ENCODE peak calls at places on chromosomes 7 and 10, in four cellular contexts. R is OCI-LY7, S is small intestine, B is PC-9. T is an unnamed sample.

GRCh38 chr10:58647770-58648169 is 135.1 kb downstream of the BICC1 start:
- DNase-seq in R (no peak), S (no peak), B (no peak), T (peak; percentile 10)

GRCh38 chr10:44975487-44976331 is 2.9 kb downstream of the DEPP1 start:
- DNase-seq in R (no peak), S (no peak), B (peak; percentile 85), T (no peak)

GRCh38 chr10:51892965-51893658 is 193.7 kb upstream of the CSTF2T start:
- DNase-seq in R (peak; percentile 6), S (peak; percentile 5), B (no peak), T (no peak)

GRCh38 chr10:132532784-132533560 is 4.6 kb upstream of the INPP5A start:
- DNase-seq in R (no peak), S (no peak), B (peak; percentile 79), T (peak; percentile 40)

GRCh38 chr7:128343554-128344430 is at the start of gene RBM28:
- DNase-seq in R (peak; percentile 96), S (peak; percentile 94), B (peak; percentile 91), T (peak; percentile 55)

GRCh38 chr7:128431221-128431620 is 21.4 kb upstream of the IMPDH1 start:
- DNase-seq in R (no peak), S (no peak), B (peak; percentile 55), T (no peak)

GRCh38 chr7:41189866-41190265 is 513.0 kb downstream of the INHBA start:
- DNase-seq in R (no peak), S (no peak), B (peak; percentile 61), T (peak; percentile 95)

GRCh38 chr10:73647211-73647874 is 6.1 kb upstream of the MYOZ1 start:
- DNase-seq in R (no peak), S (peak; percentile 31), B (peak; percentile 31), T (no peak)

GRCh38 chr7:27046854-27047549 is 48.8 kb downstream of the HOXA1 start:
- DNase-seq in R (no peak), S (no peak), B (peak; percentile 48), T (peak; percentile 18)

GRCh38 chr7:135282621-135283295 is 49.1 kb downstream of the STRA8 start:
- DNase-seq in R (no peak), S (peak; percentile 14), B (no peak), T (no peak)

GRCh38 chr10:43854042-43854441 is 205.4 kb upstream of the ZNF32 start:
- DNase-seq in R (no peak), S (no peak), B (peak; percentile 84), T (no peak)

GRCh38 chr10:94902570-94902969 is 35.9 kb upstream of the CYP2C9 start:
- DNase-seq in R (no peak), S (peak; percentile 97), B (no peak), T (peak; percentile 41)

GRCh38 chr7:44184221-44184873 is 4.9 kb downstream of the GCK start:
- DNase-seq in R (no peak), S (no peak), B (peak; percentile 90), T (peak; percentile 61)

GRCh38 chr7:23043441-23043840 is 29.5 kb upstream of the HYCC1 start:
- DNase-seq in R (no peak), S (no peak), B (no peak), T (no peak)

GRCh38 chr10:12350925-12351324 is 1.6 kb downstream of the CAMK1D start:
- DNase-seq in R (no peak), S (no peak), B (no peak), T (no peak)

GRCh38 chr7:29370531-29371314 is 176.1 kb downstream of the CHN2 start:
- DNase-seq in R (no peak), S (peak; percentile 97), B (no peak), T (peak; percentile 82)

GRCh38 chr7:35748348-35748747 is 52.5 kb upstream of the SEPTIN7 start:
- DNase-seq in R (no peak), S (no peak), B (no peak), T (no peak)

GRCh38 chr7:27197137-27198042 is 2.5 kb downstream of the HOXA13 start:
- DNase-seq in R (no peak), S (no peak), B (no peak), T (no peak)

GRCh38 chr10:70433581-70434280 is 7.8 kb downstream of the NODAL start:
- DNase-seq in R (no peak), S (no peak), B (no peak), T (no peak)

GRCh38 chr7:157607218-157607617 is 270.4 kb downstream of the DNAJB6 start:
- DNase-seq in R (no peak), S (no peak), B (no peak), T (no peak)

GRCh38 chr7:24401628-24402593 is 117.9 kb downstream of the NPY start:
- DNase-seq in R (peak; percentile 49), S (peak; percentile 66), B (no peak), T (no peak)

GRCh38 chr10:20674870-20675385 is 222.2 kb downstream of the NEBL start:
- DNase-seq in R (no peak), S (no peak), B (no peak), T (no peak)

GRCh38 chr7:4134204-4134603 is 547.9 kb upstream of the FOXK1 start:
- DNase-seq in R (no peak), S (peak; percentile 74), B (no peak), T (no peak)

GRCh38 chr7:155315977-155316376 is 18.3 kb downstream of the INSIG1 start:
- DNase-seq in R (no peak), S (no peak), B (no peak), T (no peak)

GRCh38 chr7:148982596-148983219 is 45.6 kb downstream of the PDIA4 start:
- DNase-seq in R (peak; percentile 32), S (peak; percentile 13), B (no peak), T (no peak)

GRCh38 chr10:122699796-122700466 is at the start of gene C10orf120:
- DNase-seq in R (no peak), S (no peak), B (no peak), T (no peak)

GRCh38 chr7:117895271-117895670 is 22.0 kb upstream of the CTTNBP2 start:
- DNase-seq in R (no peak), S (no peak), B (no peak), T (no peak)

GRCh38 chr10:129852829-129853228 is 111.2 kb downstream of the EBF3 start:
- DNase-seq in R (no peak), S (no peak), B (no peak), T (no peak)

DNA sequence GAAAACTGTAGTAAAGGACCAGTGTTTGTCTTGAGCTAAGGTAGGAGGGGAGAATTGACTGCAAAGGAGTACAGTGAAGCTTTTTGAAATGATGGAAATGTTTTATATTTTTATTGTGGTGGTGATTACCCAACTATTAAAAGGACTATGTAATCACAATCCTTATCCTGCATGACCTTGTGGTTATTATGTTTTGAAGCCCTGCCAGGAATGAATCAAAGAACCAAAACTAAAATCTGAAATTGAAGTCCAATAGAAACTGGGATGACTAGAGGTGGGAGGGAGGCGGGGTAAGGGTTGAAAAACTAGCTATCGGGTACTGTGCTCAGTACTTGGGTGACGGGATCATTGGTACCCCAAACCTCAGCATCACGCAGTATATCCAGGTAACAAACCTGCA is 8.2 kb downstream of the CCDC7 start:
- DNase-seq in R (no peak), S (peak; percentile 45), B (no peak), T (no peak)
- H3K27ac ChIP-seq in R (no peak overlapping the region), S (no peak overlapping the region), B (no peak overlapping the region), T (no peak overlapping the region)

GRCh38 chr7:105723582-105723981 is 142.3 kb upstream of the EFCAB10 start:
- DNase-seq in R (no peak), S (no peak), B (no peak), T (no peak)

GRCh38 chr7:105724688-105725087 is 143.4 kb upstream of the EFCAB10 start:
- DNase-seq in R (no peak), S (no peak), B (no peak), T (no peak)

GRCh38 chr7:105728028-105728427 is 146.7 kb upstream of the EFCAB10 start:
- DNase-seq in R (no peak), S (peak; percentile 3), B (no peak), T (no peak)
- H3K27ac ChIP-seq in R (no peak overlapping the region), S (no peak overlapping the region), B (no peak overlapping the region), T (no peak overlapping the region)

DNA sequence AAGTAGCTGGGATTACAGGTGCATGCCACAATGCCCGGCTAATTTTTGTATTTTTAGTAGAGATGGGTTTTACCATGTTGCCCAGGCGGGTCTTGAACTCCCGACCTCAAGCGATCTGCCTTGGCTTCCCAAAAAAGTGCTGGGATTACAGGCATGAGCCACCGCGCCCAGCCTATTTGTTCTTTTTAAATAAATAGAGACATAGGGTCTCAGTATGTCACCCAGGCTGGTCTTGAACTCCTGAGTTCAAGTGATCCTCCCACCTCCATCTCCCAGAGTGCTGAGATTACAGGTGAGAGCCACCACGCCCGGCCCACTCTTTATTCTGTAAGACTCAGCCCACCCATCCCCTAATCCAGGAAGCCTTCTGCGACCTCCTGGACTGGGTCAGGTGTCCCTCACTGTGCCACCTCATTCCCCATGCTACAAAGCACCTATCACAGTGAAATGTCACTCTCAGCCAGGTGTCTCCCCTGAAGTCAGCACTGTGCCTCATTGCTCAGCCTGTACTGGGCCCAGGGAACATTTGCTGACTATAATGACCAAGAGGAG is 2.8 kb downstream of the TMEM120A start:
- DNase-seq in R (no peak), S (no peak), B (no peak), T (no peak)
- H3K27ac ChIP-seq in R (no peak overlapping the region), S (no peak overlapping the region), B (no peak overlapping the region), T (no peak overlapping the region)

DNA sequence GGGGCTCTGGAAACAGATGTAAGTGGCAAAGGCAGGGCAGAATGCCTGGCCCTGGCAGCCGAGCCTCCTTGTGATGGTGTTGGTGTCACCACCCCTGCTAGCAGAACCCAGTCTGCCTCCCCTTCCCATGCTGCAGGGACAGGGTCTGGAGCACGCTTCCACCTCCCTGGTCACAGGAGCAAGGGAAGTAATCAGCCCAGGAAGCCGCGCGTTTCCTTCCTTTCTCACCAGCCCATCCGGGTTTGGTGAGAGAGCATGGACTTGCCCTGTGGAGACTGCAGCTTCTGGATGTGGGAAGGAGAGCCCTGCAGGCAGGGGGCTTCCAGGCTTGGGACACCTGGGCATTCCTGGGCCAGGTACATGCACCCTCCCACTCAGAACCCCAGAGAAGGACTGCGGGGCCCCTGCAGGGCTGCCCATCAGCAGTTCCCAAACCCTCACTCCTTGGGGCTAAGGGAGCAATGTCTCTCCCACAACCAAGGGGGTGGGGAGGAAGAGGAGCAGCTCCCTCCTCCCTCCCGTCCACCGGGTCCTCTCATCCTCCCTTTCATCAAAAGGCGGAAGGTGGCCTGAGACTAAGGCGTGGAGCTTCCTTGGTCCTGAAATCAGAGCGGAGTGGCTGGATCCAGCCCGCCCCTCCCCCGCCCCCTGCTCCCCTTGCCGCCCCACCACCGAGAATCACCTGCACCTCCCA is 1.8 kb downstream of the MMRN2 start:
- DNase-seq in R (no peak), S (no peak), B (no peak), T (no peak)
- H3K27ac ChIP-seq in R (no peak overlapping the region), S (peak overlapping the region; percentile 78), B (no peak overlapping the region), T (no peak overlapping the region)

GRCh38 chr7:7491044-7491443 is 44.6 kb downstream of the COL28A1 start:
- DNase-seq in R (no peak), S (no peak), B (no peak), T (no peak)
- H3K27ac ChIP-seq in R (no peak overlapping the region), S (no peak overlapping the region), B (no peak overlapping the region), T (no peak overlapping the region)

GRCh38 chr10:109911903-109912302 is 11.4 kb downstream of the XPNPEP1 start:
- DNase-seq in R (no peak), S (no peak), B (no peak), T (no peak)
- H3K27ac ChIP-seq in R (peak overlapping the region; percentile 98), S (peak overlapping the region; percentile 43), B (peak overlapping the region; percentile 73), T (peak overlapping the region; percentile 69)